ENCODE peak calls at places on chromosomes 12 and 14, in four cellular contexts. One of them, this sample, is unnamed.

GRCh38 chr12:107057071-107057834 is 36.1 kb downstream of the CRY1 start:
- DNase-seq in lung: no peak
- DNase-seq in RWPE2: no peak
- DNase-seq in dorsolateral prefrontal cortex: no peak
- DNase-seq in this sample: no peak

GRCh38 chr14:33943081-33943480 is 7.8 kb downstream of the EGLN3 start:
- DNase-seq in RWPE2: no peak
- DNase-seq in lung: no peak
- DNase-seq in dorsolateral prefrontal cortex: no peak
- DNase-seq in this sample: no peak

GRCh38 chr12:56932867-56933266 is 1.3 kb downstream of the SDR9C7 start:
- DNase-seq in lung: no peak
- DNase-seq in RWPE2: no peak
- DNase-seq in dorsolateral prefrontal cortex: no peak
- DNase-seq in this sample: no peak

GRCh38 chr12:124727244-124727673 is 136.4 kb downstream of the SCARB1 start:
- DNase-seq in lung: peak
- DNase-seq in RWPE2: no peak
- DNase-seq in dorsolateral prefrontal cortex: no peak
- DNase-seq in this sample: peak

GRCh38 chr14:53126705-53127104 is 26.4 kb downstream of the DDHD1 start:
- DNase-seq in dorsolateral prefrontal cortex: no peak
- DNase-seq in RWPE2: no peak
- DNase-seq in lung: no peak
- DNase-seq in this sample: no peak

GRCh38 chr12:78321696-78322095 is 491.0 kb downstream of the NAV3 start:
- DNase-seq in dorsolateral prefrontal cortex: no peak
- DNase-seq in RWPE2: no peak
- DNase-seq in lung: no peak
- DNase-seq in this sample: no peak

GRCh38 chr14:103194256-103195045 is 71.2 kb downstream of the TNFAIP2 start:
- DNase-seq in RWPE2: no peak
- DNase-seq in dorsolateral prefrontal cortex: no peak
- DNase-seq in lung: no peak
- DNase-seq in this sample: no peak

GRCh38 chr12:100154472-100155247 is 12.0 kb upstream of the BLTP3B start:
- DNase-seq in dorsolateral prefrontal cortex: peak
- DNase-seq in lung: peak
- DNase-seq in RWPE2: no peak
- DNase-seq in this sample: peak

GRCh38 chr14:90846511-90846910 is 30.3 kb upstream of the TTC7B start:
- DNase-seq in RWPE2: no peak
- DNase-seq in dorsolateral prefrontal cortex: no peak
- DNase-seq in lung: no peak
- DNase-seq in this sample: no peak

GRCh38 chr14:54330876-54331275 is 65.9 kb upstream of the CDKN3 start:
- DNase-seq in lung: no peak
- DNase-seq in RWPE2: no peak
- DNase-seq in dorsolateral prefrontal cortex: no peak
- DNase-seq in this sample: no peak

GRCh38 chr14:65279510-65279909 is 133.0 kb upstream of the FUT8 start:
- DNase-seq in lung: no peak
- DNase-seq in dorsolateral prefrontal cortex: no peak
- DNase-seq in RWPE2: no peak
- DNase-seq in this sample: no peak

GRCh38 chr14:21997300-21997699 is 323.7 kb upstream of the OR4E1 start:
- DNase-seq in lung: no peak
- DNase-seq in dorsolateral prefrontal cortex: no peak
- DNase-seq in RWPE2: no peak
- DNase-seq in this sample: no peak

GRCh38 chr12:114848661-114849060 is 164.7 kb upstream of the TBX3 start:
- DNase-seq in dorsolateral prefrontal cortex: no peak
- DNase-seq in RWPE2: no peak
- DNase-seq in lung: no peak
- DNase-seq in this sample: no peak

GRCh38 chr12:86137936-86138335 is 118.3 kb downstream of the MGAT4C start:
- DNase-seq in RWPE2: no peak
- DNase-seq in lung: no peak
- DNase-seq in dorsolateral prefrontal cortex: no peak
- DNase-seq in this sample: no peak

GRCh38 chr14:29851397-29851796 is 76.2 kb downstream of the PRKD1 start:
- DNase-seq in dorsolateral prefrontal cortex: no peak
- DNase-seq in lung: no peak
- DNase-seq in RWPE2: no peak
- DNase-seq in this sample: no peak

GRCh38 chr14:24692382-24693352 is 58.7 kb upstream of the GZMB start:
- DNase-seq in RWPE2: no peak
- DNase-seq in dorsolateral prefrontal cortex: no peak
- DNase-seq in lung: no peak
- DNase-seq in this sample: no peak

GRCh38 chr12:49888461-49889151 is 15.1 kb downstream of the FAIM2 start:
- DNase-seq in dorsolateral prefrontal cortex: no peak
- DNase-seq in lung: no peak
- DNase-seq in RWPE2: no peak
- DNase-seq in this sample: no peak

GRCh38 chr12:59736786-59737185 is 141.0 kb downstream of the SLC16A7 start:
- DNase-seq in dorsolateral prefrontal cortex: no peak
- DNase-seq in RWPE2: no peak
- DNase-seq in lung: no peak
- DNase-seq in this sample: no peak

GRCh38 chr14:61334197-61334701 is 12.9 kb downstream of the PRKCH start:
- DNase-seq in dorsolateral prefrontal cortex: no peak
- DNase-seq in RWPE2: no peak
- DNase-seq in lung: no peak
- DNase-seq in this sample: no peak

GRCh38 chr12:119780786-119781434 is 96.2 kb downstream of the CIT start:
- DNase-seq in lung: peak
- DNase-seq in dorsolateral prefrontal cortex: no peak
- DNase-seq in RWPE2: no peak
- DNase-seq in this sample: no peak

GRCh38 chr12:104733717-104734175 is 224.3 kb downstream of the SLC41A2 start:
- DNase-seq in dorsolateral prefrontal cortex: no peak
- DNase-seq in lung: no peak
- DNase-seq in RWPE2: no peak
- DNase-seq in this sample: no peak

GRCh38 chr12:55718020-55718419 is 2.2 kb upstream of the RDH5 start:
- DNase-seq in dorsolateral prefrontal cortex: no peak
- DNase-seq in RWPE2: no peak
- DNase-seq in lung: no peak
- DNase-seq in this sample: no peak

GRCh38 chr12:108419949-108420348 is 80.8 kb upstream of the CMKLR1 start:
- DNase-seq in dorsolateral prefrontal cortex: no peak
- DNase-seq in lung: no peak
- DNase-seq in RWPE2: no peak
- DNase-seq in this sample: no peak

GRCh38 chr12:92442782-92443181 is 260.0 kb upstream of the PLEKHG7 start:
- DNase-seq in RWPE2: no peak
- DNase-seq in dorsolateral prefrontal cortex: no peak
- DNase-seq in lung: no peak
- DNase-seq in this sample: no peak

GRCh38 chr14:98906123-98906995 is 365.6 kb downstream of the BCL11B start:
- DNase-seq in dorsolateral prefrontal cortex: no peak
- DNase-seq in RWPE2: peak
- DNase-seq in lung: peak
- DNase-seq in this sample: no peak

GRCh38 chr14:99035268-99035667 is 236.7 kb downstream of the BCL11B start:
- DNase-seq in lung: peak
- DNase-seq in RWPE2: no peak
- DNase-seq in dorsolateral prefrontal cortex: no peak
- DNase-seq in this sample: no peak

GRCh38 chr14:96368534-96368933 is 5.2 kb downstream of the GSKIP start:
- DNase-seq in dorsolateral prefrontal cortex: no peak
- DNase-seq in lung: no peak
- DNase-seq in RWPE2: no peak
- DNase-seq in this sample: no peak

DNA sequence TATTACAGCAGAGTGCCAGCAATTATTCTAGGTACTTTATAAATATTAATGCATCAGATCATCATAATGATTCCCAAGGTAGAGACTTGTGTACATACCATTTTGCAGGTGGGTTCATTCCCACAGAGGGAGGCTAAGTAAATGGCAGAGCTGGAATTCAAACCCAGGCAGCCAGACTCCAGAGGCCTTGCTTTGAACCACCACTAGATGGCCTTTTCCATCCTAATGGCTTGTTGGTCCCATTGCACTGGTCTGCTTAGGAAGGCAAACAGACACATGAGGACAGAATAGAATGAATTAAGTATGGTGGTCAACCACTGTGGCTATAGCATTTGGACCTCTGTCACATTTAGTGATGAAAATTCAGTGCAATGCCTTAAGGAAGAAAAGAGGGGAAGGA is 158.7 kb downstream of the METTL25 start:
- DNase-seq in RWPE2: no peak
- DNase-seq in dorsolateral prefrontal cortex: no peak
- DNase-seq in lung: no peak
- DNase-seq in this sample: no peak
- TF ChIP-seq CTCF in RWPE2: peak
- TF ChIP-seq CTCF in dorsolateral prefrontal cortex: no peak
- TF ChIP-seq CTCF in lung: no peak
- TF ChIP-seq CTCF in this sample: no peak

GRCh38 chr12:102891756-102892155 is 25.3 kb downstream of the PAH start:
- DNase-seq in RWPE2: no peak
- DNase-seq in lung: no peak
- DNase-seq in dorsolateral prefrontal cortex: no peak
- DNase-seq in this sample: no peak

GRCh38 chr12:102900389-102900788 is 16.7 kb downstream of the PAH start:
- DNase-seq in lung: no peak
- DNase-seq in dorsolateral prefrontal cortex: no peak
- DNase-seq in RWPE2: no peak
- DNase-seq in this sample: no peak

DNA sequence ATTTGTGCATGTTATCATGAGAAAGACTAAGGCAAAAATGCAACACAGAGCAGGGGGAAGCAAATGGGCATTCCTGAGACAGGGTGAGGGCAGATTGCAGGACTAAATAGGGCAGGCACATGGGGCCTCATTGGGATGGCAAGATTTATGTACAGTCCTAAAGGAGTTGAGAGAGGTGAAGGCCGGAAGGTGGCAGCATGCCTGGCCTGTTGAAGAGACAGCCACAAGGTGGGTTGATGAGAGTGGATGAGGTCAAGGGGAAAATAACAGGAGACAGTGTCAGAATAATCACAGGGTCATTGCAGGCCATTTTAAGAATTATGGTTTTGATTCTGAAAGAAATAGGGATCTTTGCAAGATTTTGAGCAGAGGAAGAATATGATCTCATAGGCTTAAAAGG is 21.0 kb downstream of the PAH start:
- DNase-seq in dorsolateral prefrontal cortex: no peak
- DNase-seq in lung: no peak
- DNase-seq in RWPE2: no peak
- DNase-seq in this sample: no peak
- TF ChIP-seq CTCF in dorsolateral prefrontal cortex: no peak
- TF ChIP-seq CTCF in lung: no peak
- TF ChIP-seq CTCF in RWPE2: no peak
- TF ChIP-seq CTCF in this sample: no peak

DNA sequence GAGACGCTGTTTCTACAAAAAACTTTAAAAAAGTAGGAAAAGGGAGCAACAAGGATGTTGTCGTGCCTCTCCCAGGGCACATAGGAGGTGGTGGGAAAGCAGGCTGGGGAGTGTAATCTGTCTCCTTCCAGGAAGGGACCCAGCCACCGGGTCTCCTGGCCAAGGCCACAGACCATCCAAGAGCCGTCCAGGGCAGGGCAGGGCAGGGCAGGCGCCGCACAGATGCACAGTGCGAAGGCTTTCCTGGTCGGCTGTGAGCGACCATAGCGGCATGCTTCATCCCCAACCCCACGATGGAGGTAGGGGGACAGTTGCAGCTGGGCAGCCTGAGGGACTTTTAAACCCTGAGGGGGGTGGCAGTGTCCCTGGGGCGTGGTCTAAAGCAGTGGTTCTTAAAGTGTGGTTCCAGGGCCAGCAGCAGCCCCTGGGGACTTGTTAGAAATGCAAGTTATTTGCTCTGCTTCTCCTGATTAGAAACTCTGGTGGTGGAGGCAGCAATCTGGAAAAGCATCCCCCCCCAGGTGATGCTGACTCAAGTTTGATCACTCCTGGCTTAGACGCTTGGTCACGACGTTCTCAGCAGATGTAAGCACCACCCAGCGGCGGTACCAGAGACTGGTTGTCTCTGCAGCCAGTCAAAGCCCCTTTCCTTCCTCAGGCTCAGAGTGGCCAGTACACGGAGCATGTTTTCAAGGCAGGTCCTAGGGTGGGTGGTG is 197.4 kb upstream of the PRMT8 start:
- DNase-seq in RWPE2: no peak
- DNase-seq in dorsolateral prefrontal cortex: no peak
- DNase-seq in lung: no peak
- DNase-seq in this sample: no peak
- TF ChIP-seq CTCF in RWPE2: no peak
- TF ChIP-seq CTCF in dorsolateral prefrontal cortex: no peak
- TF ChIP-seq CTCF in lung: no peak
- TF ChIP-seq CTCF in this sample: no peak

GRCh38 chr12:26112232-26112631 is 12.6 kb downstream of the BHLHE41 start:
- DNase-seq in dorsolateral prefrontal cortex: no peak
- DNase-seq in lung: no peak
- DNase-seq in RWPE2: no peak
- DNase-seq in this sample: no peak

GRCh38 chr12:26112703-26113147 is 12.1 kb downstream of the BHLHE41 start:
- DNase-seq in RWPE2: no peak
- DNase-seq in lung: no peak
- DNase-seq in dorsolateral prefrontal cortex: no peak
- DNase-seq in this sample: no peak

GRCh38 chr12:26114720-26115406 is 10.0 kb downstream of the BHLHE41 start:
- DNase-seq in lung: no peak
- DNase-seq in RWPE2: no peak
- DNase-seq in dorsolateral prefrontal cortex: no peak
- DNase-seq in this sample: no peak

GRCh38 chr12:26113194-26113654 is 11.6 kb downstream of the BHLHE41 start:
- DNase-seq in RWPE2: no peak
- DNase-seq in dorsolateral prefrontal cortex: no peak
- DNase-seq in lung: no peak
- DNase-seq in this sample: no peak

DNA sequence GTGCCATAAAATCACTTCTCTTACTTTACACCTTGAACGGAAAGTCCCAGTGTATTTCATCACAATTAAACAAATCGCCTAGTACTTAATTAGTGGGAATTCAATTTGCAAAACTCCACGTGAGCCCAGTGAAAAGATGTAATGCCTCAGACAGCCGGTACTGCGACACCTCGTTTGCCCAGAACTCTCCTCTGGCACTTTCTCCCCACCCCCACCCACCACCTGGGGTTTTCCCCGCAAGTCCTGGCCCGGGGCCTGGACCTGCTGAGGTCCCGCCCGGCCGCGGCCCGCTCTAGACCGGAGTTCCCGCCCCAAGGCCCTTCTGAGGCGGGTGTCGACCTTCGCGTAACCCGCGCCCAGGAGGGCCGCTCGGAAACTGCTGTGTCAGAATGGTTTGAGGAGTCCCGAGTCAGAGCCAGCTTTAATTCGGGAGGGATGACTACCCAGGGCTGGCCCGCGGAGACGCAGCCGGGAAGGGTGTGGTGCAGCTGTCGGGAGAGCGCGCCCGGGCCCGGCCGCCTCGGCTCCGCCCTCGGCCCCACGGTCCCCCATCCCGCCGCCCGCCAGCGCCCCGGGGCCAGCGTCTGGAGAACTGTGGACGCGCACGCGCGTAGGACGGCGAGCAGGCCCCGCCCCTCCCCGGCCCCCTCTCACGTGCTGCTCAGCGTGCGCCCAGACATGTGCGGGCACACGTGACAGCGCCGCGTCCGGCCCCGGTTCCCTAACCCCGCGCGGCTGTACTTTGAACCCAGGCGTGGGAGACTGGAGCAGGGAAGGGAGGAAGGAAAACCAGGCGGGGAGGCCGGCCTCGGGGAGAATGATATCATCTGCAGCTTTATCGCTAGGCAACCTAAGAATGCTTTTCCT is 10.8 kb downstream of the BHLHE41 start:
- DNase-seq in RWPE2: peak
- DNase-seq in lung: peak
- DNase-seq in dorsolateral prefrontal cortex: peak
- DNase-seq in this sample: peak
- TF ChIP-seq CTCF in RWPE2: no peak
- TF ChIP-seq CTCF in lung: no peak
- TF ChIP-seq CTCF in dorsolateral prefrontal cortex: peak
- TF ChIP-seq CTCF in this sample: no peak

This sample was measured in activated B cell treated with CpG ODN at 0.5 μM for 24 hours.